ENCODE peak calls at places on chromosomes 11 and 22, in five cellular contexts. One of them, this sample, is unnamed.

GRCh38 chr11:85712953-85713352 is 27.0 kb upstream of the CCDC89 start:
- DNase-seq in heart right ventricle: no peak
- DNase-seq in GM06990: no peak
- DNase-seq in epithelial cell of esophagus: no peak
- DNase-seq in choroid plexus epithelial cell: no peak
- DNase-seq in this sample: no peak

GRCh38 chr11:106161775-106162174 is 84.3 kb downstream of the AASDHPPT start:
- DNase-seq in heart right ventricle: no peak
- DNase-seq in GM06990: no peak
- DNase-seq in epithelial cell of esophagus: peak
- DNase-seq in choroid plexus epithelial cell: no peak
- DNase-seq in this sample: no peak

GRCh38 chr11:111417766-111418435 is 38.8 kb upstream of the POU2AF1 start:
- DNase-seq in heart right ventricle: peak
- DNase-seq in GM06990: peak
- DNase-seq in epithelial cell of esophagus: no peak
- DNase-seq in choroid plexus epithelial cell: peak
- DNase-seq in this sample: no peak

GRCh38 chr11:113670149-113670829 is 35.8 kb downstream of the TMPRSS5 start:
- DNase-seq in heart right ventricle: no peak
- DNase-seq in GM06990: no peak
- DNase-seq in epithelial cell of esophagus: no peak
- DNase-seq in choroid plexus epithelial cell: no peak
- DNase-seq in this sample: no peak

GRCh38 chr11:69889400-69890372 is 70.5 kb upstream of the FGF3 start:
- DNase-seq in heart right ventricle: no peak
- DNase-seq in GM06990: no peak
- DNase-seq in epithelial cell of esophagus: no peak
- DNase-seq in choroid plexus epithelial cell: no peak
- DNase-seq in this sample: no peak

GRCh38 chr22:19522190-19522880 is 1.9 kb downstream of the CLDN5 start:
- DNase-seq in heart right ventricle: peak
- DNase-seq in GM06990: no peak
- DNase-seq in epithelial cell of esophagus: no peak
- DNase-seq in choroid plexus epithelial cell: no peak
- DNase-seq in this sample: no peak

GRCh38 chr11:28342704-28343103 is 234.5 kb downstream of the METTL15 start:
- DNase-seq in heart right ventricle: no peak
- DNase-seq in GM06990: no peak
- DNase-seq in epithelial cell of esophagus: peak
- DNase-seq in choroid plexus epithelial cell: peak
- DNase-seq in this sample: no peak

GRCh38 chr11:24239016-24239720 is 257.7 kb upstream of the LUZP2 start:
- DNase-seq in heart right ventricle: no peak
- DNase-seq in GM06990: no peak
- DNase-seq in epithelial cell of esophagus: peak
- DNase-seq in choroid plexus epithelial cell: peak
- DNase-seq in this sample: no peak

GRCh38 chr22:36819112-36819511 is 2.3 kb upstream of the PVALB start:
- DNase-seq in heart right ventricle: no peak
- DNase-seq in GM06990: no peak
- DNase-seq in epithelial cell of esophagus: no peak
- DNase-seq in choroid plexus epithelial cell: no peak
- DNase-seq in this sample: no peak

GRCh38 chr11:130964393-130964792 is 48.1 kb upstream of the SNX19 start:
- DNase-seq in heart right ventricle: no peak
- DNase-seq in GM06990: no peak
- DNase-seq in epithelial cell of esophagus: peak
- DNase-seq in choroid plexus epithelial cell: no peak
- DNase-seq in this sample: no peak

GRCh38 chr11:59520741-59521140 is 9.4 kb downstream of the OR4D9 start:
- DNase-seq in heart right ventricle: no peak
- DNase-seq in GM06990: no peak
- DNase-seq in epithelial cell of esophagus: no peak
- DNase-seq in choroid plexus epithelial cell: no peak
- DNase-seq in this sample: no peak

GRCh38 chr11:72598901-72599300 is 75.3 kb downstream of the PDE2A start:
- DNase-seq in heart right ventricle: peak
- DNase-seq in GM06990: no peak
- DNase-seq in epithelial cell of esophagus: no peak
- DNase-seq in choroid plexus epithelial cell: peak
- DNase-seq in this sample: no peak

GRCh38 chr11:62707277-62707771 is at the start of the genes BSCL2 and GNG3:
- DNase-seq in heart right ventricle: no peak
- DNase-seq in GM06990: no peak
- DNase-seq in epithelial cell of esophagus: no peak
- DNase-seq in choroid plexus epithelial cell: no peak
- DNase-seq in this sample: no peak

GRCh38 chr22:32040324-32040904 is 2.6 kb upstream of the SLC5A1 start:
- DNase-seq in heart right ventricle: no peak
- DNase-seq in GM06990: no peak
- DNase-seq in epithelial cell of esophagus: no peak
- DNase-seq in choroid plexus epithelial cell: no peak
- DNase-seq in this sample: no peak

GRCh38 chr22:27310966-27311665 is 490.4 kb downstream of the MN1 start:
- DNase-seq in heart right ventricle: no peak
- DNase-seq in GM06990: no peak
- DNase-seq in epithelial cell of esophagus: no peak
- DNase-seq in choroid plexus epithelial cell: no peak
- DNase-seq in this sample: no peak
- H3K4me3 ChIP-seq in heart right ventricle: no peak
- H3K4me3 ChIP-seq in GM06990: no peak
- H3K4me3 ChIP-seq in epithelial cell of esophagus: no peak
- H3K4me3 ChIP-seq in choroid plexus epithelial cell: no peak
- H3K4me3 ChIP-seq in this sample: no peak

GRCh38 chr11:33804471-33804870 is 30.2 kb upstream of the FBXO3 start:
- DNase-seq in heart right ventricle: no peak
- DNase-seq in GM06990: no peak
- DNase-seq in epithelial cell of esophagus: no peak
- DNase-seq in choroid plexus epithelial cell: no peak
- DNase-seq in this sample: no peak

GRCh38 chr11:33797879-33798278 is 23.6 kb upstream of the FBXO3 start:
- DNase-seq in heart right ventricle: no peak
- DNase-seq in GM06990: no peak
- DNase-seq in epithelial cell of esophagus: no peak
- DNase-seq in choroid plexus epithelial cell: no peak
- DNase-seq in this sample: no peak

GRCh38 chr11:33802414-33802950 is 28.2 kb upstream of the FBXO3 start:
- DNase-seq in heart right ventricle: peak
- DNase-seq in GM06990: no peak
- DNase-seq in epithelial cell of esophagus: peak
- DNase-seq in choroid plexus epithelial cell: peak
- DNase-seq in this sample: no peak

GRCh38 chr11:33801821-33802413 is 27.6 kb upstream of the FBXO3 start:
- DNase-seq in heart right ventricle: no peak
- DNase-seq in GM06990: no peak
- DNase-seq in epithelial cell of esophagus: no peak
- DNase-seq in choroid plexus epithelial cell: peak
- DNase-seq in this sample: no peak
- H3K4me3 ChIP-seq in heart right ventricle: peak
- H3K4me3 ChIP-seq in GM06990: no peak
- H3K4me3 ChIP-seq in epithelial cell of esophagus: no peak
- H3K4me3 ChIP-seq in choroid plexus epithelial cell: peak
- H3K4me3 ChIP-seq in this sample: no peak

GRCh38 chr11:117876049-117876340 is 463 bp downstream of the FXYD6 start:
- DNase-seq in heart right ventricle: no peak
- DNase-seq in GM06990: no peak
- DNase-seq in epithelial cell of esophagus: no peak
- DNase-seq in choroid plexus epithelial cell: no peak
- DNase-seq in this sample: no peak
- H3K4me3 ChIP-seq in heart right ventricle: peak
- H3K4me3 ChIP-seq in GM06990: no peak
- H3K4me3 ChIP-seq in epithelial cell of esophagus: peak
- H3K4me3 ChIP-seq in choroid plexus epithelial cell: no peak
- H3K4me3 ChIP-seq in this sample: peak

GRCh38 chr22:42793848-42794405 is 63.1 kb downstream of the ARFGAP3 start:
- DNase-seq in heart right ventricle: no peak
- DNase-seq in GM06990: no peak
- DNase-seq in epithelial cell of esophagus: no peak
- DNase-seq in choroid plexus epithelial cell: no peak
- DNase-seq in this sample: no peak

GRCh38 chr22:42791721-42792452 is 65.2 kb downstream of the ARFGAP3 start:
- DNase-seq in heart right ventricle: peak
- DNase-seq in GM06990: no peak
- DNase-seq in epithelial cell of esophagus: no peak
- DNase-seq in choroid plexus epithelial cell: no peak
- DNase-seq in this sample: no peak

GRCh38 chr22:42792453-42792908 is 64.6 kb downstream of the ARFGAP3 start:
- DNase-seq in heart right ventricle: no peak
- DNase-seq in GM06990: no peak
- DNase-seq in epithelial cell of esophagus: no peak
- DNase-seq in choroid plexus epithelial cell: no peak
- DNase-seq in this sample: no peak

GRCh38 chr22:42794551-42795510 is 62.2 kb downstream of the ARFGAP3 start:
- DNase-seq in heart right ventricle: no peak
- DNase-seq in GM06990: no peak
- DNase-seq in epithelial cell of esophagus: no peak
- DNase-seq in choroid plexus epithelial cell: peak
- DNase-seq in this sample: no peak

DNA sequence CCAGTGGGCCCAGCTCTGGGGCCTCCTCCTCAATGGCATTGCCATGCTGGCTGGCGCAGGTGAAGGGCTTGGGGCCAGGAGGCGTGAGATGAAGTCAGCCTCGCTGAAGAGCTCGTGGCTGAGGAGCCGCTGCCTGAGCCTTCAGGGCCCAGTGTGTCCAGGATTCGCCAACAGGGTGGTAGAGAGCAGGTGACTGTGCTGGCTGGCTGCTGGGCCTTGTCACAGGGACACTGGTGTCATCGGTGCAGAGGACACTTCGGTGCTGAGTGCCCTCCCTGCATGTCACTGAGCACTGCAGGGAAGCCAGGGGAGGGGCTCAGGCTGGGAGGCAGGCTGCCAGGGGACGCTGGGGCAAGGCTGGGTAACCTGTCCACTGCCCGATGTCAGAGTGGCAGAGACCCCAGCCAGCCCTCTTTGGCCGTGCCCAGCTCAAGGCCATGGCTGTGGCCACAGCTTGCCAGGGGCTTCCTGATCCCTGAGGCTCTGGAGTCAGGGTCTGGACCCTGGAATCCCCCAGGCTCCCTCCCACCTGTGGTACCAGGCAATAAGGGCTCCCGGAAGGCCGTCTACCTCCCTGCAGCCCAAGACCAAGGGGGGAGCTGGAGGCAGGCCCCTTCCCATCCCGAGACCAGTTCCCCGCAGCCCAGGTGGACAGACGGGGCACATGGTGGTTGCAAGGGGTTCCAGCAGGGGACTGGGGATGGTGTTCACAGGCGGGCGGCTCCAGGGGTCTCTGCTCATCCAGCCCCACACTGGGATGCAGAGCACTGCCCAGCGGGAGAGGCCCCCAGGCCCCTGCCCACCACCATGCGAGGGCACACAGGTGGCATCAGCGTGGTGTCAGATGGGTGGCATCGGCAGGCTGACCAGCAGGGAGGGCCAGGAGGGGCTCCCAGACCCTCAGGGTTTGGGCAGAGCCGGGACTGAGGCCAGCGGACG is 63.9 kb downstream of the ARFGAP3 start:
- DNase-seq in heart right ventricle: no peak
- DNase-seq in GM06990: no peak
- DNase-seq in epithelial cell of esophagus: no peak
- DNase-seq in choroid plexus epithelial cell: no peak
- DNase-seq in this sample: no peak
- H3K4me3 ChIP-seq in heart right ventricle: no peak
- H3K4me3 ChIP-seq in GM06990: no peak
- H3K4me3 ChIP-seq in epithelial cell of esophagus: no peak
- H3K4me3 ChIP-seq in choroid plexus epithelial cell: no peak
- H3K4me3 ChIP-seq in this sample: no peak

This sample was measured in CD4-positive, CD25-positive, alpha-beta regulatory T cell.